ENCODE peak calls at places on chromosomes 2 and 18, in four cellular contexts. K is SHP77; W is CD8-positive, alpha-beta memory T cell; N is adipocyte. Q is an unnamed sample.

GRCh38 chr2:39736593-39736992 is 42.5 kb downstream of the THUMPD2 start:
- DNase-seq in K (no peak), W (no peak), N (peak), Q (no peak)

GRCh38 chr2:65016789-65017188 is 27.6 kb downstream of the SLC1A4 start:
- DNase-seq in K (no peak), W (no peak), N (no peak), Q (no peak)

GRCh38 chr2:47303341-47304148 is 99.4 kb upstream of the MSH2 start:
- DNase-seq in K (no peak), W (no peak), N (peak), Q (no peak)

GRCh38 chr2:177572236-177572671 is 179.7 kb downstream of the AGPS start:
- DNase-seq in K (no peak), W (no peak), N (no peak), Q (no peak)

GRCh38 chr18:55396267-55396905 is 191.6 kb downstream of the TCF4 start:
- DNase-seq in K (no peak), W (no peak), N (no peak), Q (no peak)

GRCh38 chr2:7377861-7378569 is 460.8 kb downstream of the RNF144A start:
- DNase-seq in K (peak), W (no peak), N (no peak), Q (no peak)

GRCh38 chr2:205716126-205716525 is 33.8 kb downstream of the NRP2 start:
- DNase-seq in K (no peak), W (no peak), N (no peak), Q (no peak)

GRCh38 chr2:112483047-112483473 is 1.1 kb downstream of the TTL start:
- DNase-seq in K (peak), W (no peak), N (peak), Q (no peak)

GRCh38 chr2:62920070-62920469 is 130.6 kb upstream of the OTX1 start:
- DNase-seq in K (no peak), W (no peak), N (no peak), Q (no peak)

GRCh38 chr2:224774735-224775134 is 58.6 kb upstream of the CCDC195 start:
- DNase-seq in K (no peak), W (no peak), N (no peak), Q (no peak)

GRCh38 chr18:51724790-51725721 is 527.6 kb upstream of the MEX3C start:
- DNase-seq in K (no peak), W (no peak), N (no peak), Q (no peak)

GRCh38 chr2:191846787-191847620 is at the start of gene CAVIN2:
- DNase-seq in K (no peak), W (no peak), N (peak), Q (no peak)

GRCh38 chr2:196168181-196168580 is 3.2 kb downstream of the STK17B start:
- DNase-seq in K (no peak), W (no peak), N (peak), Q (no peak)

GRCh38 chr2:234458466-234458865 is 38.4 kb downstream of the ARL4C start:
- DNase-seq in K (no peak), W (peak), N (no peak), Q (no peak)

GRCh38 chr2:176002684-176003225 is 688 bp upstream of the LNPK start:
- DNase-seq in K (peak), W (no peak), N (peak), Q (no peak)

GRCh38 chr2:234998404-234999211 is 46.8 kb downstream of the SH3BP4 start:
- DNase-seq in K (no peak), W (no peak), N (no peak), Q (no peak)

GRCh38 chr2:237699870-237700582 is 72.6 kb downstream of the LRRFIP1 start:
- DNase-seq in K (no peak), W (no peak), N (no peak), Q (no peak)

GRCh38 chr2:10071595-10071994 is 8.6 kb downstream of the CYS1 start:
- DNase-seq in K (no peak), W (no peak), N (no peak), Q (no peak)

GRCh38 chr2:207283356-207283755 is 117.6 kb upstream of the KLF7 start:
- DNase-seq in K (no peak), W (no peak), N (peak), Q (no peak)

GRCh38 chr18:70132999-70133398 is 72.5 kb downstream of the RTTN start:
- DNase-seq in K (no peak), W (no peak), N (peak), Q (no peak)

GRCh38 chr2:210477496-210477895 is 937 bp upstream of the LANCL1 start:
- DNase-seq in K (peak), W (no peak), N (peak), Q (no peak)

GRCh38 chr2:55839182-55839819 is 84.3 kb downstream of the EFEMP1 start:
- DNase-seq in K (peak), W (no peak), N (peak), Q (no peak)